ENCODE peak calls at places on chromosomes 1 and 21, in ten cellular contexts. F is GM12864, H is HFF-Myc, N is T-helper 17 cell, K is left cardiac atrium, X is HS-5, P is memory B cell, D is ELF-1, R is Karpas-422, V is COR-L47. T is an unnamed sample.

GRCh38 chr1:152130186-152130585 is 14.9 kb upstream of the TCHH start:
- DNase-seq in P (no peak), X (no peak), R (no peak), F (no peak), K (no peak), N (no peak), V (no peak), D (no peak), H (no peak), T (no peak)

GRCh38 chr21:38440746-38441145 is 57.5 kb downstream of the ERG start:
- DNase-seq in P (no peak), F (no peak), X (peak), R (no peak), V (no peak), D (peak), H (no peak), N (no peak), K (no peak), T (peak)

GRCh38 chr1:1091344-1092148 is 17.4 kb upstream of the RNF223 start:
- DNase-seq in H (no peak), N (no peak), D (no peak), P (no peak), V (no peak), X (no peak), R (no peak), K (peak), F (no peak), T (no peak)

GRCh38 chr1:64470670-64471217 is 815 bp downstream of the CACHD1 start:
- DNase-seq in V (peak), P (no peak), X (no peak), F (no peak), D (peak), H (no peak), K (peak), R (no peak), N (no peak), T (no peak)

GRCh38 chr1:112817555-112818373 is 102.6 kb upstream of the PPM1J start:
- DNase-seq in V (no peak), K (no peak), X (no peak), P (no peak), D (peak), F (no peak), R (no peak), H (no peak), N (no peak), T (no peak)

GRCh38 chr1:85404393-85404792 is 60.6 kb downstream of the DDAH1 start:
- DNase-seq in X (no peak), D (no peak), H (no peak), F (no peak), N (no peak), V (no peak), K (no peak), P (no peak), R (no peak), T (no peak)

GRCh38 chr1:151577173-151577572 is 34.7 kb upstream of the SNX27 start:
- DNase-seq in P (no peak), K (no peak), V (no peak), R (no peak), N (no peak), X (no peak), D (no peak), H (no peak), F (no peak), T (no peak)

GRCh38 chr1:25210728-25211127 is 21.6 kb downstream of the SYF2 start:
- DNase-seq in N (no peak), F (no peak), P (no peak), H (no peak), R (no peak), V (no peak), K (no peak), X (no peak), D (no peak), T (no peak)

GRCh38 chr1:24384251-24385090 is 29.1 kb downstream of the STPG1 start:
- DNase-seq in N (no peak), D (no peak), P (no peak), V (no peak), R (no peak), F (peak), H (no peak), K (peak), X (no peak), T (peak)

GRCh38 chr1:81848880-81849500 is 48.3 kb downstream of the ADGRL2 start:
- DNase-seq in H (no peak), D (peak), F (no peak), K (no peak), P (no peak), R (no peak), X (no peak), N (no peak), V (peak), T (no peak)

GRCh38 chr1:43008425-43009108 is 49.9 kb upstream of the SLC2A1 start:
- DNase-seq in V (no peak), X (no peak), R (no peak), K (no peak), F (no peak), N (no peak), H (no peak), P (no peak), D (peak), T (no peak)

GRCh38 chr1:222104661-222105392 is 362.9 kb upstream of the DUSP10 start:
- DNase-seq in D (peak), H (no peak), R (no peak), V (no peak), F (no peak), X (no peak), N (no peak), K (no peak), P (no peak), T (no peak)

GRCh38 chr1:66413139-66413755 is 120.7 kb upstream of the SGIP1 start:
- DNase-seq in V (no peak), P (no peak), F (no peak), D (no peak), X (no peak), H (no peak), N (no peak), R (no peak), K (no peak), T (no peak)

GRCh38 chr1:242525769-242526168 is 1.3 kb upstream of the PLD5 start:
- DNase-seq in X (no peak), F (no peak), V (no peak), K (no peak), R (no peak), P (no peak), N (no peak), D (no peak), H (no peak), T (no peak)

GRCh38 chr1:156456625-156457465 is 43.7 kb downstream of the MEF2D start:
- DNase-seq in X (peak), D (peak), F (peak), N (peak), K (peak), R (peak), P (peak), H (peak), V (peak), T (peak)

GRCh38 chr1:159197767-159198557 is 6.7 kb upstream of the ACKR1 start:
- DNase-seq in N (no peak), K (peak), R (peak), D (peak), F (peak), P (peak), V (peak), X (peak), H (peak), T (peak)

GRCh38 chr1:155873860-155874259 is 14.5 kb downstream of the SYT11 start:
- DNase-seq in R (no peak), P (no peak), H (peak), N (no peak), K (no peak), D (no peak), X (no peak), F (no peak), V (peak), T (no peak)

GRCh38 chr1:8597455-8597854 is 220.0 kb downstream of the RERE start:
- DNase-seq in P (no peak), F (no peak), D (no peak), K (no peak), N (no peak), R (no peak), X (no peak), V (no peak), H (no peak), T (no peak)

GRCh38 chr1:53134961-53135734 is 7.3 kb downstream of the SLC1A7 start:
- DNase-seq in D (no peak), K (peak), N (no peak), R (no peak), V (no peak), F (no peak), P (no peak), X (no peak), H (no peak), T (no peak)

GRCh38 chr1:25148673-25149300 is 83.5 kb downstream of the SYF2 start:
- DNase-seq in H (no peak), K (no peak), F (peak), V (no peak), P (no peak), X (no peak), N (no peak), R (peak), D (no peak), T (no peak)

GRCh38 chr1:93672069-93672468 is 9.6 kb downstream of the BCAR3 start:
- DNase-seq in D (no peak), K (peak), F (no peak), V (no peak), N (no peak), P (no peak), X (peak), H (no peak), R (no peak), T (no peak)

GRCh38 chr1:235108876-235109275 is 19.8 kb downstream of the TOMM20 start:
- DNase-seq in P (no peak), D (no peak), N (no peak), X (no peak), K (no peak), R (no peak), H (no peak), V (no peak), F (no peak), T (no peak)

GRCh38 chr1:165259706-165260105 is 96.8 kb downstream of the LMX1A start:
- DNase-seq in D (no peak), R (no peak), V (no peak), N (no peak), H (no peak), P (no peak), K (no peak), F (no peak), X (no peak), T (no peak)

GRCh38 chr1:10433790-10434189 is 3.6 kb downstream of the CENPS start:
- DNase-seq in R (peak), X (no peak), V (no peak), D (no peak), F (no peak), P (no peak), K (no peak), N (no peak), H (no peak), T (no peak)

T was measured in GM04504.